ENCODE peak calls at places on chromosomes 5 and 9, in six cellular contexts. One of them, this sample, is unnamed.

GRCh38 chr9:79221084-79221483 is 350.7 kb upstream of the TLE4 start:
- DNase-seq in CD8-positive, alpha-beta memory T cell: no peak
- DNase-seq in fibroblast of lung: peak; percentile 97
- DNase-seq in spleen: no peak
- DNase-seq in CD4-positive, alpha-beta T cell: no peak
- DNase-seq in transverse colon: no peak
- DNase-seq in this sample: no peak

GRCh38 chr9:38057416-38058195 is 11.4 kb downstream of the SHB start:
- DNase-seq in CD8-positive, alpha-beta memory T cell: no peak
- DNase-seq in transverse colon: no peak
- DNase-seq in spleen: peak; percentile 66
- DNase-seq in CD4-positive, alpha-beta T cell: no peak
- DNase-seq in fibroblast of lung: no peak
- DNase-seq in this sample: no peak

GRCh38 chr5:178526796-178527457 is 63.3 kb downstream of the COL23A1 start:
- DNase-seq in spleen: peak; percentile 47
- DNase-seq in CD8-positive, alpha-beta memory T cell: no peak
- DNase-seq in CD4-positive, alpha-beta T cell: no peak
- DNase-seq in fibroblast of lung: no peak
- DNase-seq in transverse colon: no peak
- DNase-seq in this sample: no peak

GRCh38 chr9:107229146-107229545 is 53.9 kb upstream of the RAD23B start:
- DNase-seq in fibroblast of lung: no peak
- DNase-seq in spleen: no peak
- DNase-seq in CD8-positive, alpha-beta memory T cell: no peak
- DNase-seq in CD4-positive, alpha-beta T cell: no peak
- DNase-seq in transverse colon: no peak
- DNase-seq in this sample: no peak

GRCh38 chr9:113645972-113646241 is 182.4 kb downstream of the RGS3 start:
- DNase-seq in CD4-positive, alpha-beta T cell: no peak
- DNase-seq in CD8-positive, alpha-beta memory T cell: no peak
- DNase-seq in fibroblast of lung: no peak
- DNase-seq in spleen: no peak
- DNase-seq in transverse colon: no peak
- DNase-seq in this sample: no peak

GRCh38 chr9:107946364-107947137 is 457.0 kb upstream of the KLF4 start:
- DNase-seq in CD8-positive, alpha-beta memory T cell: no peak
- DNase-seq in CD4-positive, alpha-beta T cell: no peak
- DNase-seq in fibroblast of lung: no peak
- DNase-seq in transverse colon: no peak
- DNase-seq in spleen: no peak
- DNase-seq in this sample: no peak

GRCh38 chr9:131237931-131238401 is 38.3 kb downstream of the FAM78A start:
- DNase-seq in CD4-positive, alpha-beta T cell: peak; percentile 83
- DNase-seq in transverse colon: peak; percentile 83
- DNase-seq in CD8-positive, alpha-beta memory T cell: peak; percentile 83
- DNase-seq in spleen: peak; percentile 95
- DNase-seq in fibroblast of lung: peak; percentile 92
- DNase-seq in this sample: no peak

GRCh38 chr5:134555889-134556311 is 30.4 kb downstream of the JADE2 start:
- DNase-seq in CD8-positive, alpha-beta memory T cell: peak; percentile 78
- DNase-seq in spleen: peak; percentile 92
- DNase-seq in CD4-positive, alpha-beta T cell: peak; percentile 61
- DNase-seq in fibroblast of lung: peak; percentile 65
- DNase-seq in transverse colon: peak; percentile 39
- DNase-seq in this sample: no peak

GRCh38 chr9:121538221-121538620 is 38.6 kb upstream of the GGTA1 start:
- DNase-seq in CD4-positive, alpha-beta T cell: no peak
- DNase-seq in spleen: no peak
- DNase-seq in CD8-positive, alpha-beta memory T cell: no peak
- DNase-seq in fibroblast of lung: no peak
- DNase-seq in transverse colon: no peak
- DNase-seq in this sample: no peak

GRCh38 chr5:40755093-40755406 is 711 bp downstream of the TTC33 start:
- DNase-seq in transverse colon: peak; percentile 79
- DNase-seq in CD4-positive, alpha-beta T cell: peak; percentile 49
- DNase-seq in spleen: peak; percentile 86
- DNase-seq in CD8-positive, alpha-beta memory T cell: peak; percentile 49
- DNase-seq in fibroblast of lung: peak; percentile 78
- DNase-seq in this sample: peak; percentile 41

GRCh38 chr9:114059047-114059803 is 18.9 kb downstream of the AMBP start:
- DNase-seq in fibroblast of lung: no peak
- DNase-seq in transverse colon: no peak
- DNase-seq in CD4-positive, alpha-beta T cell: no peak
- DNase-seq in spleen: peak; percentile 65
- DNase-seq in CD8-positive, alpha-beta memory T cell: no peak
- DNase-seq in this sample: no peak

GRCh38 chr5:36939969-36940858 is 63.6 kb downstream of the NIPBL start:
- DNase-seq in fibroblast of lung: no peak
- DNase-seq in CD8-positive, alpha-beta memory T cell: no peak
- DNase-seq in transverse colon: no peak
- DNase-seq in CD4-positive, alpha-beta T cell: no peak
- DNase-seq in spleen: no peak
- DNase-seq in this sample: no peak

GRCh38 chr5:124007675-124008398 is 495.9 kb downstream of the CSNK1G3 start:
- DNase-seq in CD8-positive, alpha-beta memory T cell: no peak
- DNase-seq in fibroblast of lung: peak; percentile 45
- DNase-seq in transverse colon: no peak
- DNase-seq in spleen: no peak
- DNase-seq in CD4-positive, alpha-beta T cell: no peak
- DNase-seq in this sample: no peak

GRCh38 chr5:135444360-135444759 is 2.8 kb downstream of the DCANP1 start:
- DNase-seq in spleen: peak; percentile 66
- DNase-seq in CD8-positive, alpha-beta memory T cell: no peak
- DNase-seq in transverse colon: no peak
- DNase-seq in CD4-positive, alpha-beta T cell: no peak
- DNase-seq in fibroblast of lung: no peak
- DNase-seq in this sample: no peak

GRCh38 chr9:132240860-132241482 is 79.1 kb downstream of the NTNG2 start:
- DNase-seq in transverse colon: peak; percentile 98
- DNase-seq in CD4-positive, alpha-beta T cell: peak; percentile 100
- DNase-seq in CD8-positive, alpha-beta memory T cell: peak; percentile 100
- DNase-seq in fibroblast of lung: peak; percentile 76
- DNase-seq in spleen: peak; percentile 100
- DNase-seq in this sample: peak; percentile 75

GRCh38 chr5:81768960-81769452 is 18.1 kb upstream of the SSBP2 start:
- DNase-seq in transverse colon: no peak
- DNase-seq in CD4-positive, alpha-beta T cell: no peak
- DNase-seq in CD8-positive, alpha-beta memory T cell: no peak
- DNase-seq in spleen: no peak
- DNase-seq in fibroblast of lung: peak; percentile 89
- DNase-seq in this sample: no peak

GRCh38 chr9:113360242-113360842 is 11.0 kb downstream of the BSPRY start:
- DNase-seq in fibroblast of lung: no peak
- DNase-seq in spleen: no peak
- DNase-seq in transverse colon: no peak
- DNase-seq in CD4-positive, alpha-beta T cell: no peak
- DNase-seq in CD8-positive, alpha-beta memory T cell: no peak
- DNase-seq in this sample: no peak

GRCh38 chr5:178103612-178104011 is 9.7 kb upstream of the N4BP3 start:
- DNase-seq in CD4-positive, alpha-beta T cell: no peak
- DNase-seq in fibroblast of lung: no peak
- DNase-seq in CD8-positive, alpha-beta memory T cell: no peak
- DNase-seq in transverse colon: no peak
- DNase-seq in spleen: no peak
- DNase-seq in this sample: no peak

GRCh38 chr9:76610009-76610352 is 151.0 kb downstream of the GCNT1 start:
- DNase-seq in CD4-positive, alpha-beta T cell: no peak
- DNase-seq in CD8-positive, alpha-beta memory T cell: no peak
- DNase-seq in transverse colon: peak; percentile 54
- DNase-seq in spleen: no peak
- DNase-seq in fibroblast of lung: peak; percentile 51
- DNase-seq in this sample: no peak

GRCh38 chr9:113602126-113603119 is 138.9 kb downstream of the RGS3 start:
- DNase-seq in spleen: peak; percentile 81
- DNase-seq in fibroblast of lung: peak; percentile 84
- DNase-seq in CD4-positive, alpha-beta T cell: no peak
- DNase-seq in CD8-positive, alpha-beta memory T cell: no peak
- DNase-seq in transverse colon: peak; percentile 48
- DNase-seq in this sample: no peak

GRCh38 chr9:2904242-2904930 is 60.5 kb upstream of the PUM3 start:
- DNase-seq in spleen: no peak
- DNase-seq in CD4-positive, alpha-beta T cell: no peak
- DNase-seq in transverse colon: no peak
- DNase-seq in CD8-positive, alpha-beta memory T cell: no peak
- DNase-seq in fibroblast of lung: no peak
- DNase-seq in this sample: no peak

GRCh38 chr5:159182691-159183090 is 26.7 kb downstream of the RNF145 start:
- DNase-seq in CD4-positive, alpha-beta T cell: no peak
- DNase-seq in spleen: no peak
- DNase-seq in transverse colon: no peak
- DNase-seq in fibroblast of lung: peak; percentile 57
- DNase-seq in CD8-positive, alpha-beta memory T cell: no peak
- DNase-seq in this sample: no peak

DNA sequence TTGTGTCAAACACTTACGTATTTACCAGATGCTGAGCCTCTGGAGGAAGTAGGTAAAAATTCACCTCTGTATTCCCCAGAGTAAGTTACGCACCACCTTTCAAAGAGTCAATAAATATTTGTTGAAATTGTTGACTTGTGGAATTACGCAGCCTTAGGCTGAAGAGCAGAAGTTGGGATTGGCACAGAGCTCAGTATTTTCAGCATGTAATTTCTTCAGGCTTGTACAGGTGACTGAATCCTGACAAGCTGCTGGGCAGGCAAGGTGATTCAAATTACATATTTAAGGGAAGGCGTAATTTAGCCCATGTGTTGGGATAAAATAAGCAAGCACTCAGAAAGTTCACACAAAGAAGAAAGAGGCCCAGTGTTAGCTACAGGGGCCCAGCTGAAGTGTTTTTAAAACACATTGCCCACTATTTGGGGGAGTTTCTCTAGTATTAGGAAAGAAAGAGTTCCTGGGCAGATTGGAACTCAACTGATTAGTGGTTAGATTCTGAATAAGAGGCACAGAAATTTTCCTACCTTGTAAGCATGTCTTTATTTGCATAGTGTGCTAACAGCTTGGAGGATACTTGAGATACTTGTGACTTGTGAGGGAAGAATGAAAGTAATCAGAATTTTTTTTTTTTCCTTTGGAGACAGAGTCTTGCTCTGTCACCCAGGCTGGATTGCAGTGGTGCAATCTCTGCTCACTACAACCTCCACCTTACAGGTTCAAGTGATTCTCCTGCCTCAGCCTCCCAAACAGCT is 165.3 kb upstream of the FBXL7 start:
- DNase-seq in CD4-positive, alpha-beta T cell: no peak
- DNase-seq in fibroblast of lung: no peak
- DNase-seq in transverse colon: no peak
- DNase-seq in spleen: no peak
- DNase-seq in CD8-positive, alpha-beta memory T cell: no peak
- DNase-seq in this sample: no peak
- H3K27ac ChIP-seq in CD4-positive, alpha-beta T cell: no peak overlapping the region
- H3K27ac ChIP-seq in fibroblast of lung: no peak overlapping the region
- H3K27ac ChIP-seq in transverse colon: no peak overlapping the region
- H3K27ac ChIP-seq in spleen: no peak overlapping the region
- H3K27ac ChIP-seq in CD8-positive, alpha-beta memory T cell: no peak overlapping the region
- H3K27ac ChIP-seq in this sample: no peak overlapping the region

DNA sequence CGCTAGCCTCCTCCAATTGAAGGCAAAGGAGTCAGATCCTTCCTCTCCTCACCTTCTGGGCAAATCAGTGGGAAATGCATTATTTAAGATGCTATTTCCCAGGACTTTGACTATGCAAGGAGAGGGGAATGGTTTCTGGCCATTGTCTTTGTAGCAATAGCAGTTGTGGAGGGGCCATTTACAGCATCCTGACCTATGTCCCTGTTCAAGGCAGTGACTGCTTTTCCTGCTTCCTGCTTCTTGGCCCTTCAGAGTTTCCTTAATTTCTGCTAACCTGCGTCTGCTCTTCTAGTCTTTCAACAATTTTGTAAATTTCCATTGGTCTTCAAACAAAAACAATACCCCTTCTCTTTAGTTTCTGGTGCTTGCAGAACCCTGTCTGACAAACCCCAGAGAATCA is 72.8 kb upstream of the PPARGC1B start:
- DNase-seq in transverse colon: no peak
- DNase-seq in fibroblast of lung: no peak
- DNase-seq in spleen: no peak
- DNase-seq in CD4-positive, alpha-beta T cell: no peak
- DNase-seq in CD8-positive, alpha-beta memory T cell: no peak
- DNase-seq in this sample: no peak
- H3K27ac ChIP-seq in transverse colon: peak overlapping the region; percentile 73
- H3K27ac ChIP-seq in fibroblast of lung: no peak overlapping the region
- H3K27ac ChIP-seq in spleen: no peak overlapping the region
- H3K27ac ChIP-seq in CD4-positive, alpha-beta T cell: no peak overlapping the region
- H3K27ac ChIP-seq in CD8-positive, alpha-beta memory T cell: no peak overlapping the region
- H3K27ac ChIP-seq in this sample: no peak overlapping the region

GRCh38 chr5:112892776-112893175 is 29.3 kb downstream of the REEP5 start:
- DNase-seq in CD4-positive, alpha-beta T cell: no peak
- DNase-seq in transverse colon: no peak
- DNase-seq in fibroblast of lung: no peak
- DNase-seq in spleen: no peak
- DNase-seq in CD8-positive, alpha-beta memory T cell: no peak
- DNase-seq in this sample: no peak

DNA sequence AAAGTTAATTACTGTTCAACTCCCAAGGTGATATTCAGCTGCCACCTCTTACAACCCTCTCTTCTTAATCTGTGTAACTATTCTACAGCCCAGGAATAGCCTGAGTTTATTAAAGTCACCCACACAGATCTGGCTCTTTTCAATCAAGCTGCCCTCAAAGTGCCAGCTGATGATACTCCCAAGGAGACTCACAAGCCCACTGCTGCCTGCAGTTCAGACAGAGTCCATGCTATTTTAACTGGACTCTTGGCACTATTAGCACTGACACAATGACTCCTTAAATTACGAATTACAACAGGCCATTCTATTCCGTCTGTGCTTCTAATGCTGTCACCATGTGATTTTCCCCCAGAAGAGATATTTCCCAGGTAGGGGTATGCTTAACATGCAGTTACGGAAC is 26.3 kb downstream of the REEP5 start:
- DNase-seq in CD8-positive, alpha-beta memory T cell: no peak
- DNase-seq in spleen: no peak
- DNase-seq in CD4-positive, alpha-beta T cell: no peak
- DNase-seq in fibroblast of lung: no peak
- DNase-seq in transverse colon: no peak
- DNase-seq in this sample: no peak
- H3K27ac ChIP-seq in CD8-positive, alpha-beta memory T cell: no peak overlapping the region
- H3K27ac ChIP-seq in spleen: no peak overlapping the region
- H3K27ac ChIP-seq in CD4-positive, alpha-beta T cell: no peak overlapping the region
- H3K27ac ChIP-seq in fibroblast of lung: no peak overlapping the region
- H3K27ac ChIP-seq in transverse colon: no peak overlapping the region
- H3K27ac ChIP-seq in this sample: peak overlapping the region; percentile 55

DNA sequence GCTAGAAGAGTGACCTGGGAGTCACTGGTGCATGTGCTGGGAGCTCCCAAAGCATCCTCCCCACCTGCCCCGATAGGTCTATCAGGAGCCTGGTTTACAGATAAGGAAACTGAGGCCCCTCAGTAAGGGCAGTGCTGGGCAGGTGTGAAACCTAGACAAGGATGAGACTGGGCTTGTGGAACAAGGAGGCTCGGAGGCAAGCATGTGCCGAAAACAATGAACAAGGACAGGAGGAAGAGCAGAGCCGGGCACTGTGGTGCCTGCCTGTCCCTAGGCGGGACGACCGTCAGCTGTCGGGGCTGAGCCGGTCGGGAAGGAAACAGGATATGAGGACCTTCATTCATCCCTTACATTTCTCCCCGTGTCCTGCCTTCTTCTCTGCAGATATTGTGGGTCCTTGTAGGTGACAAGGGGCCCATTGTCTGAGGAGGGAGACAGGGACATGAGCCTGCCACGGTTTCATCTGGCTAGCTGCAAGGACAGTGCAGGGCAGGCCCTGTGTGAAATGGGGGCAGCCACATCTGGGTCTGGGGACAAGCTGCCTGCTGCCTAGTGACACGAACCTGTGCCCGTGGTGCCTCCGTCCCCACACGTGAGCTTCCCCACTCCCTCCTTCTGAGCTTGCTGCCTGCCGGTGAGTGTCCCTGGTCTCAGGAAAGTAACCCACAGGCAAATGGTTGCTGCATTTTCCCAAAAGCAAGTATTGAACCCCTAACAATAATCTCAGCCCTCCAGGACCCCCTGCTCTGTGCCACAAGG is 18.6 kb downstream of the FGD3 start:
- DNase-seq in fibroblast of lung: no peak
- DNase-seq in CD4-positive, alpha-beta T cell: no peak
- DNase-seq in spleen: peak; percentile 82
- DNase-seq in transverse colon: no peak
- DNase-seq in CD8-positive, alpha-beta memory T cell: no peak
- DNase-seq in this sample: no peak
- H3K27ac ChIP-seq in fibroblast of lung: no peak overlapping the region
- H3K27ac ChIP-seq in CD4-positive, alpha-beta T cell: peak overlapping the region; percentile 95
- H3K27ac ChIP-seq in spleen: peak overlapping the region; percentile 99
- H3K27ac ChIP-seq in transverse colon: peak overlapping the region; percentile 72
- H3K27ac ChIP-seq in CD8-positive, alpha-beta memory T cell: peak overlapping the region; percentile 90
- H3K27ac ChIP-seq in this sample: peak overlapping the region; percentile 17

This sample was measured in substantia nigra.